ENCODE peak calls at places on chromosomes 2 and 18, in four cellular contexts. W is fibroblast of lung, Q is adrenal gland, R is upper lobe of left lung. H is an unnamed sample.

GRCh38 chr2:182913064-182913463 is 46.6 kb upstream of the FRZB start:
- DNase-seq in Q (no peak), W (no peak), R (no peak), H (no peak)

GRCh38 chr18:45617284-45617683 is 2.0 kb downstream of the SLC14A2 start:
- DNase-seq in W (peak; percentile 90), R (peak; percentile 45), Q (peak; percentile 94), H (peak; percentile 96)

GRCh38 chr2:224401641-224402342 is at the start of gene FAM124B:
- DNase-seq in R (peak; percentile 70), W (no peak), Q (peak; percentile 63), H (peak; percentile 3)

GRCh38 chr2:45331034-45331786 is 279.9 kb downstream of the SRBD1 start:
- DNase-seq in W (no peak), R (peak; percentile 31), Q (no peak), H (peak; percentile 69)

GRCh38 chr18:72542993-72543361 is 1.2 kb downstream of the CBLN2 start:
- DNase-seq in W (no peak), R (no peak), Q (no peak), H (peak; percentile 4)

GRCh38 chr2:47190188-47190818 is 35.2 kb upstream of the STPG4 start:
- DNase-seq in Q (no peak), W (peak; percentile 90), R (no peak), H (no peak)

GRCh38 chr18:71028285-71028762 is 739.5 kb downstream of the SOCS6 start:
- DNase-seq in W (no peak), R (no peak), Q (no peak), H (peak; percentile 56)

GRCh38 chr2:7102831-7103230 is 185.6 kb downstream of the RNF144A start:
- DNase-seq in W (no peak), Q (no peak), R (no peak), H (no peak)

GRCh38 chr18:76564636-76565237 is 69.7 kb upstream of the ZNF516 start:
- DNase-seq in Q (no peak), R (no peak), W (no peak), H (no peak)

GRCh38 chr18:8744656-8745055 is 39.3 kb downstream of the MTCL1 start:
- DNase-seq in W (no peak), Q (no peak), R (no peak), H (no peak)

GRCh38 chr2:159562248-159562647 is 54.1 kb downstream of the BAZ2B start:
- DNase-seq in Q (no peak), R (no peak), W (peak; percentile 31), H (no peak)

GRCh38 chr2:150866431-150866830 is 379.0 kb upstream of the RND3 start:
- DNase-seq in Q (no peak), R (no peak), W (peak; percentile 58), H (no peak)

GRCh38 chr2:76599732-76600368 is 889.1 kb upstream of the GCFC2 start:
- DNase-seq in R (peak; percentile 59), Q (peak; percentile 85), W (peak; percentile 64), H (peak; percentile 59)

GRCh38 chr2:235630723-235631122 is 136.9 kb downstream of the AGAP1 start:
- DNase-seq in Q (no peak), W (no peak), R (no peak), H (no peak)

GRCh38 chr2:196453613-196454047 is 185.9 kb upstream of the CCDC150 start:
- DNase-seq in R (peak; percentile 22), W (peak; percentile 48), Q (peak; percentile 71), H (peak; percentile 25)

GRCh38 chr2:215388002-215388728 is 47.7 kb downstream of the FN1 start:
- DNase-seq in Q (no peak), R (no peak), W (no peak), H (no peak)

GRCh38 chr2:111946294-111947114 is 48.1 kb downstream of the MERTK start:
- DNase-seq in W (peak; percentile 93), R (peak; percentile 73), Q (peak; percentile 79), H (peak; percentile 77)

GRCh38 chr2:160920791-160921303 is 239.4 kb upstream of the TANK start:
- DNase-seq in Q (no peak), W (peak; percentile 92), R (no peak), H (peak; percentile 88)

GRCh38 chr2:228699400-228699799 is 517.9 kb upstream of the SPHKAP start:
- DNase-seq in R (no peak), W (peak; percentile 25), Q (no peak), H (no peak)

GRCh38 chr2:85577386-85578242 is at the start of gene VAMP8:
- DNase-seq in Q (no peak), R (peak; percentile 93), W (no peak), H (no peak)

GRCh38 chr2:207616185-207616584 is 9.0 kb downstream of the METTL21A start:
- DNase-seq in Q (no peak), R (no peak), W (peak; percentile 66), H (no peak)

GRCh38 chr2:43605079-43605655 is 9.3 kb upstream of the THADA start:
- DNase-seq in W (peak; percentile 57), R (no peak), Q (no peak), H (peak; percentile 36)

GRCh38 chr2:136327162-136327852 is 209.4 kb upstream of the CXCR4 start:
- DNase-seq in R (peak; percentile 47), W (peak; percentile 45), Q (peak; percentile 58), H (peak; percentile 61)

GRCh38 chr2:15313657-15314056 is 247.5 kb downstream of the NBAS start:
- DNase-seq in R (no peak), Q (no peak), W (peak; percentile 77), H (no peak)

GRCh38 chr2:167335627-167336026 is 447.3 kb downstream of the XIRP2 start:
- DNase-seq in R (no peak), W (peak; percentile 78), Q (no peak), H (no peak)

GRCh38 chr2:152396051-152396511 is 61.1 kb downstream of the FMNL2 start:
- DNase-seq in R (no peak), Q (no peak), W (peak; percentile 63), H (no peak)
- H3K4me3 ChIP-seq in R (peak overlapping the region; percentile 34), Q (peak overlapping the region; percentile 40), W (peak overlapping the region; percentile 26), H (peak overlapping the region; percentile 36)

GRCh38 chr2:65490222-65490621 is 57.8 kb upstream of the SPRED2 start:
- DNase-seq in W (no peak), R (no peak), Q (no peak), H (no peak)
- H3K9me3 ChIP-seq in W (no peaks in the 10 kb centered on the region), R (no peaks in the 10 kb centered on the region), Q (no peaks in the 10 kb centered on the region), H (no peaks in the 10 kb centered on the region)

GRCh38 chr2:36574560-36574959 is 23.4 kb downstream of the FEZ2 start:
- DNase-seq in Q (no peak), W (no peak), R (no peak), H (no peak)
- H3K36me3 ChIP-seq in Q (peaks cover 19% of the 10 kb centered on the region), W (peaks cover 2% of the 10 kb centered on the region), R (peaks cover 68% of the 10 kb centered on the region), H (peaks cover 52% of the 10 kb centered on the region)

DNA sequence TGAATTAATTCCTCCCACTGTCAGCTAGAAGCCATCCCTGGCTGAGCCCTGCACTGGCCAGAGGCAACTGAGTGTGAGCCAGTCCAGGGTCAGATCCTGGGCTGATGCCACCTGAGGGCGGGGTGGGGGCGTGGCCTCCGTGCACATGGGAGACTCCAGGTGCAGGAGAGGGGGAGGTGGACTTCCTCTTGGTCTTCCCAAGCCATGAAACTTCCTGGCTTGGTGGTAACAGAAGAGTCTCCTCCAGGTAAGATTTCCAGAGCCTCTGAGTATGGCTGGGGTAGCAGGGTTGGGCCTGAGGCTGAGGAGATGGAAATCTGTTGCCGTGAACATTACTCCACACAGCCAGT is 462 bp upstream of the RAB17 start:
- DNase-seq in R (peak; percentile 76), W (no peak), Q (no peak), H (peak; percentile 32)
- H3K4me3 ChIP-seq in R (peak overlapping the region; percentile 47), W (no peak overlapping the region), Q (no peak overlapping the region), H (no peak overlapping the region)

DNA sequence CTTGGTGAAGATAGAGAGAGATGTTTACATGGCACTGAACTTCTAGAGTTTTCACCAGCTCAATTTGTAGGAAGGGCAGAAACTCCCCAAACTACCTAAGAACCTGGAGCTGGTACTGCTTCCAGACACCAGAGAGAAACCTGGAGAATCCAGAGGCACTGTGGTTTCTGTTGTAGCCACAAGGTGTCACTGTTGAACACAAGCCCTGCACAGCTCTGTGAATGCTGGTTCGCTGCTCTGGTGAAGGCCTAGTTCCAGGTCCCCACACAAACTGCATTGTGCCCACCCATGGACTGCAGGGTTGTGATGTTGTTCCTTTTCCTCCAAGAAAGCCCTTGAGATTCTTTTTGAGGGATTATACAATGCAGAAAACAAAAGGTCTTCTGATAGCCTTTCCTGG is 150.5 kb upstream of the HS6ST1 start:
- DNase-seq in R (no peak), Q (peak; percentile 25), W (no peak), H (no peak)
- H3K9me3 ChIP-seq in R (peaks cover 42% of the 10 kb centered on the region), Q (no peaks in the 10 kb centered on the region), W (no peaks in the 10 kb centered on the region), H (peaks cover 31% of the 10 kb centered on the region)

GRCh38 chr18:23453657-23454011 is 547 bp downstream of the RIOK3 start:
- DNase-seq in R (no peak), W (peak; percentile 74), Q (no peak), H (peak; percentile 26)

GRCh38 chr18:23460285-23461273 is 7.5 kb downstream of the RIOK3 start:
- DNase-seq in W (no peak), R (no peak), Q (no peak), H (no peak)

GRCh38 chr18:23458830-23459529 is 5.9 kb downstream of the RIOK3 start:
- DNase-seq in R (peak; percentile 37), Q (no peak), W (no peak), H (no peak)

GRCh38 chr18:23459530-23459921 is 6.4 kb downstream of the RIOK3 start:
- DNase-seq in Q (no peak), W (no peak), R (no peak), H (no peak)

DNA sequence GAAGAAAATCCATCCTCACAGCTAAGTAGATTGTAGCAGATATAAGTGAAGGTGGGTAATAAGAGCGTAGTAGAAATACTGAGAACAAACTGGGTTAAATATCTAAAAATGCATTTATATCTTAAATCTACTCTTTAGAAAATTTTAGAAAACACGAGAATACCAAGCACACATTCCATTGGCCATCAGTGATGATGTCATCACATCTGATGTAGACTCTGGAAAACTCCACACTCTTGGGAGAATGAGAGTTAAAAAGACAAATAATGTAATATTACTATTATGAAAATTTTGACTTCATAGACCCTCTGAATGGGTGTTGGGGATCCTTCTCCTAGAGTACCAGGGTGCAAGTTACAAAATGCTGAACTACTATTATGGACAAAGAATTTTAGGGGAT is 3.7 kb downstream of the RIOK3 start:
- DNase-seq in R (no peak), Q (no peak), W (no peak), H (no peak)
- H3K36me3 ChIP-seq in R (peaks cover 8% of the 10 kb centered on the region), Q (no peaks in the 10 kb centered on the region), W (no peaks in the 10 kb centered on the region), H (peaks cover 8% of the 10 kb centered on the region)

GRCh38 chr18:13730486-13730885 is 4.0 kb downstream of the RNMT start:
- DNase-seq in W (no peak), Q (no peak), R (no peak), H (no peak)

GRCh38 chr18:13726972-13727331 is 479 bp downstream of the RNMT start:
- DNase-seq in W (peak; percentile 61), Q (peak; percentile 79), R (peak; percentile 56), H (peak; percentile 54)

GRCh38 chr18:13725566-13726227 is 661 bp downstream of the FAM210A start:
- DNase-seq in W (peak; percentile 8), R (no peak), Q (no peak), H (no peak)

GRCh38 chr18:13726228-13726971 is at the start of the genes FAM210A and RNMT:
- DNase-seq in W (peak; percentile 96), Q (peak; percentile 98), R (peak; percentile 95), H (peak; percentile 94)
- H3K4me3 ChIP-seq in W (peak within 1 kb of the TSS; percentile 96), Q (peak within 1 kb of the TSS; percentile 84), R (peak within 1 kb of the TSS; percentile 98), H (peak within 1 kb of the TSS; percentile 91)

DNA sequence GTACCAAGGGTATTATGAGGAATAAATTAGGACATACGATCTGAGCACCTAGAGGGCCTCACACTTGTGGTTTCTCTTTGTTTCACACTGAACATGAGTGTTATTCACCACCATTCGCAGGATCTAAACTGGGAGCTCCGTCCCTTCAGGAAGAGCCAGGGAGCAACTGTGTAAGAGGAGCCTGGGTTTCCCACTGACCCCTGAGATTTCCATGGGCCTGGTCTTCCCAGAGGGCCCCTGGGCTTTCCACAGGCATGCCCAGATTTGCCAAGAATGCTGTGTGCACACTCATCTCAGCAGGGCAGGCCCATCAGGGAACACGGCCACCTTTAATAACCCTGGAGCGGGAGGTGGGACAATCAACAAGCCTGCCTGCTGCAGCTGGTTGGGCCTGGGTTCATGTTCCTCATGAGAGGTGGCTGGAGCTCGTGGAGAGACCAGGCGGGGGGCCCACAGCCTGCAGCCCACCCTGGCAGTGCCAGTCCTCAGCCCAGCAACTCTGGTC is 416.8 kb upstream of the MYT1L start:
- DNase-seq in R (no peak), W (no peak), Q (no peak), H (no peak)
- H3K9me3 ChIP-seq in R (no peaks in the 10 kb centered on the region), W (no peaks in the 10 kb centered on the region), Q (no peaks in the 10 kb centered on the region), H (no peaks in the 10 kb centered on the region)